ENCODE peak calls at places on chromosomes 16 and 17, in eight cellular contexts. B is naive thymus-derived CD4-positive, alpha-beta T cell; T is H9; F is H1; L is small intestine; V is heart right ventricle; P is GM23248; H is neural progenitor cell. M is an unnamed sample.

GRCh38 chr16:84543931-84544776 is 39.7 kb upstream of the MEAK7 start:
- DNase-seq in B (peak; percentile 28), T (no peak), F (no peak), L (no peak), V (peak; percentile 15), P (peak; percentile 19), H (no peak), M (no peak)

GRCh38 chr17:68794636-68795503 is 160.3 kb downstream of the ABCA8 start:
- DNase-seq in B (no peak), T (no peak), F (no peak), L (peak; percentile 38), V (peak; percentile 53), P (peak; percentile 71), H (no peak), M (no peak)

GRCh38 chr17:31147507-31148202 is 52.9 kb downstream of the NF1 start:
- DNase-seq in B (no peak), T (no peak), F (no peak), L (no peak), V (no peak), P (no peak), H (peak; percentile 32), M (no peak)

GRCh38 chr17:32777922-32778321 is 99.0 kb downstream of the MYO1D start:
- DNase-seq in B (no peak), T (no peak), F (no peak), L (no peak), V (no peak), P (no peak), H (no peak), M (no peak)

GRCh38 chr17:47735536-47736011 is 2.5 kb downstream of the TBX21 start:
- DNase-seq in B (no peak), T (peak; percentile 25), F (no peak), L (no peak), V (no peak), P (no peak), H (no peak), M (no peak)

GRCh38 chr17:71383111-71383510 is 737.7 kb upstream of the SOX9 start:
- DNase-seq in B (no peak), T (no peak), F (no peak), L (no peak), V (no peak), P (no peak), H (no peak), M (no peak)

GRCh38 chr17:65749479-65749878 is 188.0 kb upstream of the AXIN2 start:
- DNase-seq in B (no peak), T (no peak), F (no peak), L (no peak), V (no peak), P (peak; percentile 68), H (no peak), M (no peak)

GRCh38 chr17:50055055-50055425 is 870 bp upstream of the ITGA3 start:
- DNase-seq in B (peak; percentile 25), T (peak; percentile 91), F (peak; percentile 79), L (peak; percentile 95), V (no peak), P (peak; percentile 53), H (peak; percentile 26), M (peak; percentile 96)

GRCh38 chr17:3710951-3711383 is 12.7 kb upstream of the HASPIN start:
- DNase-seq in B (peak; percentile 87), T (peak; percentile 54), F (no peak), L (peak; percentile 70), V (no peak), P (peak; percentile 43), H (no peak), M (no peak)

GRCh38 chr16:78098544-78099371 is 696 bp upstream of the WWOX start:
- DNase-seq in B (no peak), T (no peak), F (no peak), L (peak; percentile 1), V (no peak), P (no peak), H (no peak), M (no peak)

GRCh38 chr16:23016372-23016771 is 132.9 kb downstream of the USP31 start:
- DNase-seq in B (no peak), T (no peak), F (no peak), L (peak; percentile 20), V (no peak), P (no peak), H (no peak), M (no peak)

GRCh38 chr17:81233811-81234505 is 4.9 kb downstream of the TEPSIN start:
- DNase-seq in B (no peak), T (no peak), F (no peak), L (no peak), V (no peak), P (no peak), H (no peak), M (no peak)

DNA sequence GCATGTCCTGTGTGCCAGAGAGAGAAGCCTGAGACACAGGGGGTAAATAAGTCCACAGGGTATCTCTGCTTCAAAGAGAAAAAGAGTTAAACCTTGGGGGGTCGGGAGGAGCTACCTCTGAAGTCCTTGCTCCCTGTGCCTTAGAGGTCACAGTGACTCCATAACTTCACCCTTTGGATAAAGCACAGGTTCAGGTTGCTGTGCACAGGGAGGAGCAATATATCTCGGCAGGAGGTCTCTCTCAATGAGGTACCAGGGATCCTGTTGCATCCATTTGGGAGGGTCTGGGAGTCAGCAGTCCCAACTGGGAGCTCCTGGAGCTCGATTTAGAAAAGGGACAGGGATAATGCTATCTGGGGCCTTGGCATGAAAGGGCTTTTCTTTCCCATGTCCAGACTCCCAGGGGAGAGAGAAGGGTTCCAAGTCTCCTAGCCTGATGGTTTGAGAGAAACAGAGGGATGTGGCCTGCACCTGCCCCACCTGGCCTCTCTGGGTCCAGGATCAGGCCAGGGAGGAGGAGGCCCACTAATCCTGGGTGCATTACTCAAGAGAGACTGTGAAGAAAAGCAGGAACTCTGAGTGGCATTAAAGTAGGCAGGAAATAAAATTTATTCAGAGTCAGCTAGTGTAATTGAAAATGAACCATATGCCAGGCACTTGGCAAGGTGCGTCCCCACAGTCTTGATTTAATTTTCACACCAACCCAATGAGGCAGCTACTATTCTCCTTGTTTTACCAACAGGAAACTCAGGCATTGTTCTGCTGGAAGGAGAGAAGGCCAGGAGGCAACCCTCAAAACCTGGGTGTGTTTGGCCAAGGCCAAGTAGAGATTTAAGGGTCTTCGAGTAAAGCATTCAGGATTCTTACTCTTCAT is 40.7 kb downstream of the CUEDC1 start:
- DNase-seq in B (no peak), T (no peak), F (no peak), L (no peak), V (no peak), P (no peak), H (no peak), M (no peak)
- H3K27ac ChIP-seq in B (no peak overlapping the region), T (no peak overlapping the region), F (no peak overlapping the region), L (no peak overlapping the region), V (peak overlapping the region; percentile 54), P (no peak overlapping the region), H (no peak overlapping the region), M (peak overlapping the region; percentile 85)

GRCh38 chr16:57959121-57959520 is 11.8 kb downstream of the CNGB1 start:
- DNase-seq in B (no peak), T (no peak), F (no peak), L (no peak), V (no peak), P (no peak), H (no peak), M (no peak)
- H3K4me1 ChIP-seq in B (no peaks in the 10 kb centered on the region), T (no peaks in the 10 kb centered on the region), F (peaks cover 6% of the 10 kb centered on the region), L (no peaks in the 10 kb centered on the region), V (no peaks in the 10 kb centered on the region), P (no peaks in the 10 kb centered on the region), H (no peaks in the 10 kb centered on the region), M (no peaks in the 10 kb centered on the region)

GRCh38 chr17:5184284-5184683 is 7.4 kb downstream of the ZNF594 start:
- DNase-seq in B (no peak), T (no peak), F (no peak), L (no peak), V (no peak), P (no peak), H (no peak), M (no peak)
- H3K9me3 ChIP-seq in B (peaks cover 56% of the 10 kb centered on the region), T (peaks cover 95% of the 10 kb centered on the region), F (peaks cover 87% of the 10 kb centered on the region), L (peaks cover 9% of the 10 kb centered on the region), V (peaks cover 67% of the 10 kb centered on the region), P (peaks cover 17% of the 10 kb centered on the region), H (peaks cover 98% of the 10 kb centered on the region), M (peaks cover 25% of the 10 kb centered on the region)

DNA sequence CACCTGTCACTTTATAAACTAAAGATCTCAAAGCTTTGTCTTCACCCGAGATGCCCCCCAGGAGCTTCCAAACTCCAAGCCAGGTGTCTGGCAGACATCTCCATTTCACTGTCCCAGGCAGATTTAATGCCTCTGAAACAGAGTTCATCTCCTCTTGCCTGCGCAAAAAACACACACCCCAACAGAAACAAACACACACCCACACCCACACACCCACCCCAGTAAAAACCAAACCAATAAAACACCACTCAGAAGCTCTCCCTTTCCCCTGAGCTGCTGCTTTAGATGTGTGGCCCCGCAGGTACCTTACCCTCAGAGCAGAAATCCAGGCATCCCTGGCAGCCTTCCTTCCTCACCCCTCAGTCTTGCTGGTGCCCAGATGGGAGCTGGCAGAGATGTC is 14.4 kb downstream of the SEC14L1 start:
- DNase-seq in B (no peak), T (no peak), F (no peak), L (no peak), V (no peak), P (no peak), H (no peak), M (no peak)
- H3K27ac ChIP-seq in B (no peak overlapping the region), T (no peak overlapping the region), F (no peak overlapping the region), L (no peak overlapping the region), V (no peak overlapping the region), P (no peak overlapping the region), H (no peak overlapping the region), M (peak overlapping the region; percentile 30)

GRCh38 chr17:77370536-77370935 is 229.8 kb downstream of the SEC14L1 start:
- DNase-seq in B (no peak), T (no peak), F (no peak), L (no peak), V (no peak), P (no peak), H (no peak), M (no peak)
- H3K4me1 ChIP-seq in B (peaks cover 54% of the 10 kb centered on the region), T (peaks cover 9% of the 10 kb centered on the region), F (peaks cover 47% of the 10 kb centered on the region), L (peaks cover 16% of the 10 kb centered on the region), V (peaks cover 62% of the 10 kb centered on the region), P (peaks cover 49% of the 10 kb centered on the region), H (peaks cover 51% of the 10 kb centered on the region), M (peaks cover 53% of the 10 kb centered on the region)